ENCODE peak calls at places on chromosome 11, in six cellular contexts. One of them, this sample, is unnamed.

GRCh38 chr11:123584186-123584585 is 70.2 kb downstream of the SCN3B start:
- DNase-seq in endothelial cell: no peak
- DNase-seq in fibroblast of mammary gland: no peak
- DNase-seq in choroid plexus epithelial cell: no peak
- DNase-seq in GM13977: no peak
- DNase-seq in ovary: no peak
- DNase-seq in this sample: no peak

GRCh38 chr11:27722117-27722844 is 22.0 kb upstream of the BDNF start:
- DNase-seq in endothelial cell: peak
- DNase-seq in fibroblast of mammary gland: peak
- DNase-seq in choroid plexus epithelial cell: peak
- DNase-seq in GM13977: peak
- DNase-seq in ovary: no peak
- DNase-seq in this sample: no peak

GRCh38 chr11:74592063-74592440 is 330 bp upstream of the POLD3 start:
- DNase-seq in endothelial cell: no peak
- DNase-seq in fibroblast of mammary gland: peak
- DNase-seq in choroid plexus epithelial cell: peak
- DNase-seq in GM13977: no peak
- DNase-seq in ovary: no peak
- DNase-seq in this sample: no peak

GRCh38 chr11:64804346-64805210 is 1.6 kb upstream of the MAP4K2 start:
- DNase-seq in endothelial cell: no peak
- DNase-seq in fibroblast of mammary gland: no peak
- DNase-seq in choroid plexus epithelial cell: no peak
- DNase-seq in GM13977: no peak
- DNase-seq in ovary: peak
- DNase-seq in this sample: no peak

GRCh38 chr11:7490054-7490453 is 4.7 kb downstream of the OLFML1 start:
- DNase-seq in endothelial cell: no peak
- DNase-seq in fibroblast of mammary gland: peak
- DNase-seq in choroid plexus epithelial cell: peak
- DNase-seq in GM13977: no peak
- DNase-seq in ovary: no peak
- DNase-seq in this sample: peak

GRCh38 chr11:94067010-94067409 is 45.9 kb downstream of the HEPHL1 start:
- DNase-seq in endothelial cell: no peak
- DNase-seq in fibroblast of mammary gland: peak
- DNase-seq in choroid plexus epithelial cell: peak
- DNase-seq in GM13977: no peak
- DNase-seq in ovary: no peak
- DNase-seq in this sample: no peak

GRCh38 chr11:77851513-77851912 is 30.6 kb downstream of the AAMDC start:
- DNase-seq in endothelial cell: no peak
- DNase-seq in fibroblast of mammary gland: no peak
- DNase-seq in choroid plexus epithelial cell: no peak
- DNase-seq in GM13977: no peak
- DNase-seq in ovary: no peak
- DNase-seq in this sample: no peak

GRCh38 chr11:124832571-124832970 is 32.4 kb upstream of the MSANTD2 start:
- DNase-seq in endothelial cell: no peak
- DNase-seq in fibroblast of mammary gland: no peak
- DNase-seq in choroid plexus epithelial cell: no peak
- DNase-seq in GM13977: no peak
- DNase-seq in ovary: no peak
- DNase-seq in this sample: no peak

GRCh38 chr11:62577046-62577708 is 3.5 kb upstream of the EEF1G start:
- DNase-seq in endothelial cell: peak
- DNase-seq in fibroblast of mammary gland: peak
- DNase-seq in choroid plexus epithelial cell: peak
- DNase-seq in GM13977: no peak
- DNase-seq in ovary: peak
- DNase-seq in this sample: no peak

GRCh38 chr11:68388595-68389198 is 71.9 kb upstream of the PPP6R3 start:
- DNase-seq in endothelial cell: no peak
- DNase-seq in fibroblast of mammary gland: no peak
- DNase-seq in choroid plexus epithelial cell: no peak
- DNase-seq in GM13977: no peak
- DNase-seq in ovary: no peak
- DNase-seq in this sample: no peak

GRCh38 chr11:68271781-68272608 is at the start of gene C11orf24:
- DNase-seq in endothelial cell: peak
- DNase-seq in fibroblast of mammary gland: peak
- DNase-seq in choroid plexus epithelial cell: peak
- DNase-seq in GM13977: peak
- DNase-seq in ovary: peak
- DNase-seq in this sample: peak

GRCh38 chr11:116460156-116460965 is 312.4 kb downstream of the BUD13 start:
- DNase-seq in endothelial cell: no peak
- DNase-seq in fibroblast of mammary gland: no peak
- DNase-seq in choroid plexus epithelial cell: no peak
- DNase-seq in GM13977: no peak
- DNase-seq in ovary: no peak
- DNase-seq in this sample: no peak

GRCh38 chr11:110712643-110713468 is 619 bp upstream of the ARHGAP20 start:
- DNase-seq in endothelial cell: peak
- DNase-seq in fibroblast of mammary gland: peak
- DNase-seq in choroid plexus epithelial cell: peak
- DNase-seq in GM13977: peak
- DNase-seq in ovary: no peak
- DNase-seq in this sample: no peak

GRCh38 chr11:110711448-110711775 is 825 bp downstream of the ARHGAP20 start:
- DNase-seq in endothelial cell: no peak
- DNase-seq in fibroblast of mammary gland: no peak
- DNase-seq in choroid plexus epithelial cell: no peak
- DNase-seq in GM13977: peak
- DNase-seq in ovary: no peak
- DNase-seq in this sample: no peak

GRCh38 chr11:110713469-110713776 is 1.2 kb upstream of the ARHGAP20 start:
- DNase-seq in endothelial cell: no peak
- DNase-seq in fibroblast of mammary gland: no peak
- DNase-seq in choroid plexus epithelial cell: no peak
- DNase-seq in GM13977: no peak
- DNase-seq in ovary: no peak
- DNase-seq in this sample: no peak

GRCh38 chr11:110710520-110711381 is 1.5 kb downstream of the ARHGAP20 start:
- DNase-seq in endothelial cell: peak
- DNase-seq in fibroblast of mammary gland: peak
- DNase-seq in choroid plexus epithelial cell: peak
- DNase-seq in GM13977: no peak
- DNase-seq in ovary: peak
- DNase-seq in this sample: no peak

GRCh38 chr11:110711776-110712642 is at the start of gene ARHGAP20:
- DNase-seq in endothelial cell: peak
- DNase-seq in fibroblast of mammary gland: peak
- DNase-seq in choroid plexus epithelial cell: peak
- DNase-seq in GM13977: peak
- DNase-seq in ovary: peak
- DNase-seq in this sample: no peak
- TF ChIP-seq CTCF in endothelial cell: no peak
- TF ChIP-seq CTCF in fibroblast of mammary gland: no peak
- TF ChIP-seq CTCF in choroid plexus epithelial cell: no peak
- TF ChIP-seq CTCF in GM13977: no peak
- TF ChIP-seq CTCF in ovary: no peak
- TF ChIP-seq CTCF in this sample: no peak

GRCh38 chr11:20051783-20052399 is 108.4 kb downstream of the DBX1 start:
- DNase-seq in endothelial cell: no peak
- DNase-seq in fibroblast of mammary gland: no peak
- DNase-seq in choroid plexus epithelial cell: no peak
- DNase-seq in GM13977: no peak
- DNase-seq in ovary: no peak
- DNase-seq in this sample: no peak
- TF ChIP-seq CTCF in endothelial cell: no peak
- TF ChIP-seq CTCF in fibroblast of mammary gland: no peak
- TF ChIP-seq CTCF in choroid plexus epithelial cell: no peak
- TF ChIP-seq CTCF in GM13977: no peak
- TF ChIP-seq CTCF in ovary: no peak
- TF ChIP-seq CTCF in this sample: no peak

DNA sequence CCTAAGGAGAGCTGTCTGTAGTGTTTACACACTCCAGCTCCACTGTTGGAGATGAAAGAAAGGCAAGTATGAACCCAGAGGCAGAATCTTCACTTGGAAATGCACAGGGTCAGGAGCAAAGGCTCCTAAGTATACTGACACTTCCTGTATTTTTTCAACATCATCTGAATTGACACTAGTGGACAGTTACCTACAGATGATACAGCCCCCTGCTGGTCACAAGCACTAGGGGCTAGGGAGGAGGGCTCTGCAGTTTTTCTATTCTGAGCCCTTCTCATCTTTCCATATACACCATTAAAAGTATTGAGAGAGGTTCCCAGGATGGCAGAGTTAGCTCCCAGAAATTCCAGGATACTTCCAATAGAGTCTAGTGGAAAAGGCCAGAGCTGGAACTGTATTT is 290.3 kb upstream of the API5 start:
- DNase-seq in endothelial cell: peak
- DNase-seq in fibroblast of mammary gland: no peak
- DNase-seq in choroid plexus epithelial cell: no peak
- DNase-seq in GM13977: peak
- DNase-seq in ovary: no peak
- DNase-seq in this sample: no peak
- TF ChIP-seq CTCF in endothelial cell: peak
- TF ChIP-seq CTCF in fibroblast of mammary gland: no peak
- TF ChIP-seq CTCF in choroid plexus epithelial cell: no peak
- TF ChIP-seq CTCF in GM13977: peak
- TF ChIP-seq CTCF in ovary: no peak
- TF ChIP-seq CTCF in this sample: no peak

GRCh38 chr11:44627911-44628729 is 62.7 kb downstream of the CD82 start:
- DNase-seq in endothelial cell: no peak
- DNase-seq in fibroblast of mammary gland: no peak
- DNase-seq in choroid plexus epithelial cell: no peak
- DNase-seq in GM13977: peak
- DNase-seq in ovary: peak
- DNase-seq in this sample: peak
- TF ChIP-seq CTCF in endothelial cell: no peak
- TF ChIP-seq CTCF in fibroblast of mammary gland: no peak
- TF ChIP-seq CTCF in choroid plexus epithelial cell: no peak
- TF ChIP-seq CTCF in GM13977: no peak
- TF ChIP-seq CTCF in ovary: no peak
- TF ChIP-seq CTCF in this sample: no peak

GRCh38 chr11:72551571-72551970 is 117.2 kb upstream of the CLPB start:
- DNase-seq in endothelial cell: no peak
- DNase-seq in fibroblast of mammary gland: no peak
- DNase-seq in choroid plexus epithelial cell: no peak
- DNase-seq in GM13977: no peak
- DNase-seq in ovary: no peak
- DNase-seq in this sample: no peak

GRCh38 chr11:72552399-72552910 is 118.1 kb upstream of the CLPB start:
- DNase-seq in endothelial cell: no peak
- DNase-seq in fibroblast of mammary gland: no peak
- DNase-seq in choroid plexus epithelial cell: no peak
- DNase-seq in GM13977: no peak
- DNase-seq in ovary: no peak
- DNase-seq in this sample: no peak

GRCh38 chr11:72556433-72556832 is 117.8 kb downstream of the PDE2A start:
- DNase-seq in endothelial cell: no peak
- DNase-seq in fibroblast of mammary gland: no peak
- DNase-seq in choroid plexus epithelial cell: no peak
- DNase-seq in GM13977: no peak
- DNase-seq in ovary: no peak
- DNase-seq in this sample: no peak

GRCh38 chr11:72548481-72548880 is 114.2 kb upstream of the CLPB start:
- DNase-seq in endothelial cell: no peak
- DNase-seq in fibroblast of mammary gland: peak
- DNase-seq in choroid plexus epithelial cell: no peak
- DNase-seq in GM13977: no peak
- DNase-seq in ovary: no peak
- DNase-seq in this sample: no peak

GRCh38 chr11:72553748-72554147 is 119.4 kb upstream of the CLPB start:
- DNase-seq in endothelial cell: no peak
- DNase-seq in fibroblast of mammary gland: no peak
- DNase-seq in choroid plexus epithelial cell: no peak
- DNase-seq in GM13977: peak
- DNase-seq in ovary: no peak
- DNase-seq in this sample: peak
- TF ChIP-seq CTCF in endothelial cell: no peak
- TF ChIP-seq CTCF in fibroblast of mammary gland: no peak
- TF ChIP-seq CTCF in choroid plexus epithelial cell: peak
- TF ChIP-seq CTCF in GM13977: peak
- TF ChIP-seq CTCF in ovary: no peak
- TF ChIP-seq CTCF in this sample: no peak

DNA sequence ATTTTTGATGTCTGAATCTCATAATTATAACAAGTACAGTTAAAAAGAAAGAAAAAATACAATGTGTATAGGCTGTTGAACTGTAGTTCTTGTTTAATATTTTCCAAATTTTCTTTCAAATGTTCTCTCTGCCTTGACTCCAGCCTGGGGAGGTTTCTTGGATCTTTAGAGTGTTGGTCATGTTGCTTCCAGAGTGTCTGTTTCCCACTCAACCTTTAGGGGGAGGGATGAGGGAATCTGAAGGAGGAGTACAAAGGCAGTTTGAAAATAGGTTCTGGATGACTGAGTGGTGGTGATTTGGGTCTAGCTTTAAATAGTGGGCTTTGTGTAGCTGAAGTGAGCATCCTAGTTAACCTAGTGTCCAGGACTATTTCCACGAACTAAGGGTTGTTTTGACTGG is 2.0 kb downstream of the CTNND1 start:
- DNase-seq in endothelial cell: no peak
- DNase-seq in fibroblast of mammary gland: peak
- DNase-seq in choroid plexus epithelial cell: peak
- DNase-seq in GM13977: no peak
- DNase-seq in ovary: no peak
- DNase-seq in this sample: peak
- TF ChIP-seq CTCF in endothelial cell: peak
- TF ChIP-seq CTCF in fibroblast of mammary gland: peak
- TF ChIP-seq CTCF in choroid plexus epithelial cell: peak
- TF ChIP-seq CTCF in GM13977: no peak
- TF ChIP-seq CTCF in ovary: no peak
- TF ChIP-seq CTCF in this sample: no peak

DNA sequence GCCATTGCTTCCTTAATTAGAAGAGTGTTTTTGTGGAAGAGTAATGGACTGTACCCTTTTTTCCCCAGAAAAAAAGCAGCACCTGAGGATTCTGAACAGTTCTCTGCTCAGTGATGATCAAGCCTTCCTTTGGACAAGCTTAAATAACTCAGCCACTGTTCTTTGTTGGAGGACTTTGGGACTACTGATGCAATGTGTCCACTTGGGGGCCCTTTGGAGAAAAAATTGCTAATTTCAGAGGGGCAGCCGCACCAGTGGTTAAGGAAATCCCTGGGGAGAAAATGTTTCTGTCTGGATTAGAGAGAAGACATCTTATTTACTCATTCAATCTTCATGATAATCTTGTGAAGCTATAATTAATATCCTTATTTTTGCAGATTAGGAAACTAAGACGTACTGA is 5.3 kb upstream of the KMT2A start:
- DNase-seq in endothelial cell: no peak
- DNase-seq in fibroblast of mammary gland: no peak
- DNase-seq in choroid plexus epithelial cell: peak
- DNase-seq in GM13977: no peak
- DNase-seq in ovary: no peak
- DNase-seq in this sample: no peak
- TF ChIP-seq CTCF in endothelial cell: no peak
- TF ChIP-seq CTCF in fibroblast of mammary gland: no peak
- TF ChIP-seq CTCF in choroid plexus epithelial cell: peak
- TF ChIP-seq CTCF in GM13977: no peak
- TF ChIP-seq CTCF in ovary: no peak
- TF ChIP-seq CTCF in this sample: no peak

This sample was measured in MCF 10A.